ENCODE peak calls at places on chromosomes 2 and 18, in nine cellular contexts. W, Y, J, C, R, V, L, B and E are unnamed samples. For H3K4me1, the result is how much of the 10 kb centered on the place peaks cover.

GRCh38 chr18:35197286-35197685 is 43.5 kb upstream of the ZNF397 start:
- DNase-seq in R (no peak), L (no peak), J (no peak), B (no peak), Y (no peak), C (no peak), W (no peak), V (no peak), E (no peak)

GRCh38 chr18:48569915-48570264 is 31.1 kb downstream of the CTIF start:
- DNase-seq in B (no peak), V (no peak), J (no peak), Y (no peak), R (no peak), L (peak), W (no peak), C (no peak), E (no peak)

GRCh38 chr2:176281267-176281666 is 12.0 kb downstream of the MTX2 start:
- DNase-seq in C (peak), B (no peak), W (no peak), V (no peak), R (no peak), L (no peak), J (no peak), Y (no peak), E (no peak)

GRCh38 chr2:42927334-42928160 is 135.2 kb upstream of the HAAO start:
- DNase-seq in C (peak), R (no peak), L (peak), J (peak), Y (no peak), V (no peak), W (no peak), B (no peak), E (no peak)

GRCh38 chr2:74250189-74250631 is 51.8 kb downstream of the MTHFD2 start:
- DNase-seq in Y (peak), C (peak), W (no peak), L (no peak), R (no peak), V (peak), J (peak), B (peak), E (no peak)

GRCh38 chr2:231655494-231656408 is 52.6 kb upstream of the PTMA start:
- DNase-seq in R (no peak), Y (no peak), B (no peak), L (no peak), W (no peak), C (no peak), J (no peak), V (no peak), E (no peak)

GRCh38 chr2:55901941-55902340 is 21.6 kb downstream of the EFEMP1 start:
- DNase-seq in W (no peak), V (no peak), L (no peak), Y (no peak), J (no peak), B (no peak), C (no peak), R (no peak), E (no peak)

GRCh38 chr2:36626756-36627155 is 28.8 kb upstream of the FEZ2 start:
- DNase-seq in Y (no peak), R (no peak), C (no peak), J (no peak), V (no peak), W (no peak), L (no peak), B (no peak), E (no peak)

GRCh38 chr18:79575891-79576685 is 103.5 kb upstream of the CTDP1 start:
- DNase-seq in C (peak), Y (no peak), V (no peak), R (peak), L (peak), B (no peak), J (peak), W (no peak), E (peak)

GRCh38 chr2:112876257-112876970 is 34.6 kb upstream of the IL37 start:
- DNase-seq in J (no peak), B (no peak), W (no peak), R (no peak), V (no peak), L (no peak), C (no peak), Y (no peak), E (no peak)

GRCh38 chr2:23859983-23860382 is 66.9 kb downstream of the ATAD2B start:
- DNase-seq in C (peak), V (no peak), R (no peak), Y (no peak), W (no peak), L (no peak), B (no peak), J (no peak), E (no peak)

GRCh38 chr2:205361272-205361671 is 321.0 kb upstream of the NRP2 start:
- DNase-seq in J (no peak), R (no peak), C (no peak), V (no peak), B (no peak), L (no peak), W (no peak), Y (no peak), E (no peak)

GRCh38 chr2:120830096-120830830 is 94.6 kb downstream of the GLI2 start:
- DNase-seq in V (no peak), R (peak), C (no peak), B (no peak), J (no peak), Y (no peak), L (peak), W (no peak), E (no peak)

GRCh38 chr2:101395545-101396351 is 8.4 kb upstream of the CREG2 start:
- DNase-seq in W (no peak), V (no peak), B (no peak), J (no peak), R (no peak), C (peak), L (no peak), Y (no peak), E (peak)

GRCh38 chr2:121748202-121748601 is 7.2 kb upstream of the TSN start:
- DNase-seq in B (no peak), W (no peak), Y (no peak), J (no peak), R (no peak), C (peak), L (no peak), V (peak), E (no peak)

GRCh38 chr2:234135750-234136221 is 85.3 kb downstream of the SPP2 start:
- DNase-seq in J (peak), V (peak), B (peak), R (peak), L (peak), C (peak), W (no peak), Y (peak), E (no peak)

GRCh38 chr2:230170532-230170931 is 49.3 kb downstream of the SP110 start:
- DNase-seq in J (peak), B (no peak), Y (no peak), V (no peak), C (no peak), R (no peak), L (no peak), W (peak), E (no peak)

GRCh38 chr18:11323359-11323819 is 174.0 kb upstream of the PIEZO2 start:
- DNase-seq in L (no peak), Y (no peak), J (peak), B (peak), C (peak), V (no peak), W (no peak), R (no peak), E (no peak)

GRCh38 chr2:196440413-196440812 is 199.1 kb upstream of the CCDC150 start:
- DNase-seq in V (no peak), J (no peak), C (no peak), W (no peak), B (no peak), R (no peak), Y (no peak), L (no peak), E (no peak)

GRCh38 chr2:8753609-8754008 is 71.8 kb downstream of the ID2 start:
- DNase-seq in V (no peak), B (no peak), C (no peak), W (no peak), Y (no peak), J (no peak), R (no peak), L (no peak), E (no peak)

GRCh38 chr2:106085441-106085911 is 108.6 kb downstream of the UXS1 start:
- DNase-seq in Y (peak), W (peak), C (peak), B (no peak), R (no peak), L (no peak), J (peak), V (no peak), E (no peak)

GRCh38 chr18:43524260-43524659 is 247.0 kb upstream of the SYT4 start:
- DNase-seq in J (no peak), Y (no peak), B (no peak), W (no peak), L (no peak), V (no peak), C (no peak), R (no peak), E (no peak)
- H3K4me1 ChIP-seq in J (under half), Y (under half), B (under half), W (under half), L (under half), V (under half), C (under half), R (under half), E (under half)

DNA sequence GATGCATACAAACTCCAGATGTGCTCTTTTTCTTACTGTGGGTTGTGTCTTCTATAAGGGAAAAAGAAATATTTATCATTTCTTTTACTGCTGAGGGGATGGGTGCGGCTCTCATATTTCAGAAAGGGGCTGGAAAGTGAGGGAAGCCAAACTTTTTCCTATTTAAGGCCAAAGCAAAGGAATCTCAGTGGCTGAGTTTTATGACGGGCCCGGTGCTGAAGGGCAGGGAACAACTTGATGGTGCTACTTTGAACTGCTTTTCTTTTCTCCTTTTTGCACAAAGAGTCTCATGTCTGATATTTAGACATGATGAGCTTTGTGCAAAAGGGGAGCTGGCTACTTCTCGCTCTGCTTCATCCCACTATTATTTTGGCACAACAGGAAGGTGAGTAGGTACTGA is at the start of gene COL3A1:
- DNase-seq in W (no peak), B (no peak), R (peak), J (no peak), C (peak), L (peak), Y (no peak), V (no peak), E (no peak)
- TF ChIP-seq POLR2A in W (peak), B (no peak), R (peak), J (peak), C (peak), L (peak), Y (peak), V (no peak), E (no peak)

GRCh38 chr2:170305711-170306110 is 127.8 kb downstream of the MYO3B start:
- DNase-seq in Y (no peak), R (no peak), B (no peak), W (no peak), J (no peak), C (no peak), V (no peak), L (no peak), E (no peak)

GRCh38 chr2:170301606-170302005 is 123.7 kb downstream of the MYO3B start:
- DNase-seq in C (no peak), V (no peak), R (no peak), W (no peak), L (no peak), J (no peak), B (no peak), Y (no peak), E (no peak)

GRCh38 chr2:170298861-170299429 is 121.0 kb downstream of the MYO3B start:
- DNase-seq in R (no peak), L (no peak), C (no peak), Y (no peak), W (no peak), V (no peak), J (no peak), B (no peak), E (no peak)

GRCh38 chr2:170298115-170298514 is 120.2 kb downstream of the MYO3B start:
- DNase-seq in B (no peak), C (no peak), W (no peak), V (no peak), J (no peak), R (no peak), Y (no peak), L (no peak), E (no peak)

DNA sequence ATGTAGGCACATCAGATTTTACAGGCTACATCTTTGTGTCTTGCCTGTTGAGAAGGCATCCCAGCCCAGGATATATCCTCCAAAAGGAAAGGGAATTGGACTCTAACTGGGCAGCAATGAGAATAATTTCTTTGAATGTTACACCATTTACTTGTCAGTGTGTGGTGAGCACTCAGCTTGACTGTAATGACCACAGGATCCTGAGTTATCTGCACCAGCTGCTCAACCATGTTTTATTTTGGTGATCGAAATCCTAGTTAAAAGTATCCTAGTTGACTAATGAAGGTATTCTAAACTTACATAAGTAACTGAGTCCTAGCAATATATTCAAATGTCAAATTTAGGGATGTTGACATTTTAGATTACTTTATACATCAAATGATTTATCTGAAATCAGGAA is 123.0 kb downstream of the MYO3B start:
- DNase-seq in J (no peak), R (no peak), C (no peak), L (no peak), V (no peak), W (no peak), B (no peak), Y (no peak), E (no peak)
- H3K4me1 ChIP-seq in J (under half), R (under half), C (under half), L (under half), V (under half), W (under half), B (under half), Y (under half), E (under half)

GRCh38 chr2:241217320-241218031 is 29.0 kb downstream of the ANO7 start:
- DNase-seq in B (peak), L (peak), V (no peak), W (no peak), R (peak), C (peak), Y (peak), J (peak), E (peak)
- TF ChIP-seq POLR2A in B (peak), L (no peak), V (no peak), W (no peak), R (no peak), C (peak), Y (peak), J (peak), E (no peak)